ENCODE peak calls at places on chromosomes 5 and 9, in seven cellular contexts. E, A, V, N, R, L and P are unnamed samples.

GRCh38 chr5:37212096-37212495 is 37.1 kb downstream of the CPLANE1 start:
- DNase-seq in E (no peak), A (no peak), V (no peak), N (no peak), R (no peak), L (no peak), P (no peak)

GRCh38 chr5:131413605-131414559 is 150.0 kb downstream of the CDC42SE2 start:
- DNase-seq in E (no peak), A (peak), V (no peak), N (no peak), R (no peak), L (no peak), P (no peak)

GRCh38 chr9:113589890-113590289 is 126.4 kb downstream of the RGS3 start:
- DNase-seq in E (no peak), A (no peak), V (no peak), N (no peak), R (no peak), L (no peak), P (peak)

GRCh38 chr5:83924171-83924570 is 203.5 kb upstream of the HAPLN1 start:
- DNase-seq in E (no peak), A (no peak), V (no peak), N (no peak), R (no peak), L (no peak), P (peak)

GRCh38 chr5:67515020-67515689 is 318.6 kb upstream of the CD180 start:
- DNase-seq in E (no peak), A (peak), V (no peak), N (no peak), R (no peak), L (no peak), P (no peak)

GRCh38 chr5:150598046-150598445 is 42.4 kb upstream of the SYNPO start:
- DNase-seq in E (no peak), A (no peak), V (no peak), N (no peak), R (no peak), L (no peak), P (no peak)

GRCh38 chr5:64690417-64691151 is at the start of gene SHISAL2B:
- DNase-seq in E (no peak), A (no peak), V (peak), N (peak), R (peak), L (no peak), P (peak)

GRCh38 chr5:174794941-174795672 is 70.7 kb downstream of the MSX2 start:
- DNase-seq in E (no peak), A (no peak), V (peak), N (peak), R (no peak), L (no peak), P (no peak)

GRCh38 chr5:66661149-66661548 is 65.0 kb downstream of the MAST4 start:
- DNase-seq in E (peak), A (no peak), V (no peak), N (no peak), R (peak), L (no peak), P (peak)

GRCh38 chr5:160466889-160467554 is 45.4 kb downstream of the PTTG1 start:
- DNase-seq in E (no peak), A (no peak), V (no peak), N (no peak), R (no peak), L (no peak), P (peak)

GRCh38 chr5:180007582-180007981 is 64.0 kb downstream of the RNF130 start:
- DNase-seq in E (no peak), A (no peak), V (peak), N (peak), R (no peak), L (no peak), P (no peak)

GRCh38 chr9:84794981-84795637 is 125.6 kb downstream of the NTRK2 start:
- DNase-seq in E (no peak), A (no peak), V (no peak), N (no peak), R (no peak), L (no peak), P (no peak)

GRCh38 chr9:137365552-137366444 is 57.2 kb downstream of the EXD3 start:
- DNase-seq in E (no peak), A (no peak), V (no peak), N (peak), R (no peak), L (no peak), P (no peak)

GRCh38 chr5:142095651-142096330 is 12.8 kb upstream of the NDFIP1 start:
- DNase-seq in E (no peak), A (peak), V (no peak), N (no peak), R (no peak), L (no peak), P (no peak)

GRCh38 chr5:132422720-132423442 is 53.4 kb downstream of the SLC22A5 start:
- DNase-seq in E (no peak), A (peak), V (peak), N (no peak), R (no peak), L (no peak), P (peak)